ENCODE peak calls at places on chromosomes 7 and 10, in nine cellular contexts. One of them, this sample, is unnamed.
A peak's percentile ranks its signal among the peaks of the same experiment; 100 is the strongest.

GRCh38 chr7:16563281-16564022 is 36.8 kb downstream of the LRRC72 start:
- DNase-seq in activated naive CD4-positive, alpha-beta T cell treated with anti-CD3 and anti-CD28 coated beads, Interleukin-2, amount 10 ng/mL, durations not matched to agents 7 days and 5 days: no peak
- DNase-seq in nucleus accumbens: no peak
- DNase-seq in stimulated activated CD8-positive, alpha-beta memory T cell treated with anti-CD3 and anti-CD28 coated beads, Interleukin-7, amount 100 ng/mL, for 4 hours: no peak
- DNase-seq in CD4-positive, CD25-positive, alpha-beta regulatory T cell: peak; percentile 50
- DNase-seq in activated CD4-positive, alpha-beta T cell treated with anti-CD3 and anti-CD28 coated beads, Interleukin-2, amount 50 U/mL, for 48 hours: no peak
- DNase-seq in skeletal muscle cell: no peak
- DNase-seq in ACHN: peak; percentile 13
- DNase-seq in NCI-H1092: no peak
- DNase-seq in this sample: peak; percentile 2

GRCh38 chr10:13674645-13675588 is 88.2 kb downstream of the PRPF18 start:
- DNase-seq in activated naive CD4-positive, alpha-beta T cell treated with anti-CD3 and anti-CD28 coated beads, Interleukin-2, amount 10 ng/mL, durations not matched to agents 7 days and 5 days: no peak
- DNase-seq in nucleus accumbens: no peak
- DNase-seq in stimulated activated CD8-positive, alpha-beta memory T cell treated with anti-CD3 and anti-CD28 coated beads, Interleukin-7, amount 100 ng/mL, for 4 hours: no peak
- DNase-seq in CD4-positive, CD25-positive, alpha-beta regulatory T cell: no peak
- DNase-seq in activated CD4-positive, alpha-beta T cell treated with anti-CD3 and anti-CD28 coated beads, Interleukin-2, amount 50 U/mL, for 48 hours: no peak
- DNase-seq in skeletal muscle cell: no peak
- DNase-seq in ACHN: no peak
- DNase-seq in NCI-H1092: no peak
- DNase-seq in this sample: peak; percentile 70

GRCh38 chr7:20484366-20484765 is 131.1 kb upstream of the ABCB5 start:
- DNase-seq in activated naive CD4-positive, alpha-beta T cell treated with anti-CD3 and anti-CD28 coated beads, Interleukin-2, amount 10 ng/mL, durations not matched to agents 7 days and 5 days: no peak
- DNase-seq in nucleus accumbens: no peak
- DNase-seq in stimulated activated CD8-positive, alpha-beta memory T cell treated with anti-CD3 and anti-CD28 coated beads, Interleukin-7, amount 100 ng/mL, for 4 hours: no peak
- DNase-seq in CD4-positive, CD25-positive, alpha-beta regulatory T cell: no peak
- DNase-seq in activated CD4-positive, alpha-beta T cell treated with anti-CD3 and anti-CD28 coated beads, Interleukin-2, amount 50 U/mL, for 48 hours: no peak
- DNase-seq in skeletal muscle cell: no peak
- DNase-seq in ACHN: no peak
- DNase-seq in NCI-H1092: no peak
- DNase-seq in this sample: peak; percentile 12

GRCh38 chr10:101101488-101101887 is 29.6 kb upstream of the TLX1 start:
- DNase-seq in activated naive CD4-positive, alpha-beta T cell treated with anti-CD3 and anti-CD28 coated beads, Interleukin-2, amount 10 ng/mL, durations not matched to agents 7 days and 5 days: no peak
- DNase-seq in nucleus accumbens: no peak
- DNase-seq in stimulated activated CD8-positive, alpha-beta memory T cell treated with anti-CD3 and anti-CD28 coated beads, Interleukin-7, amount 100 ng/mL, for 4 hours: no peak
- DNase-seq in CD4-positive, CD25-positive, alpha-beta regulatory T cell: no peak
- DNase-seq in activated CD4-positive, alpha-beta T cell treated with anti-CD3 and anti-CD28 coated beads, Interleukin-2, amount 50 U/mL, for 48 hours: no peak
- DNase-seq in skeletal muscle cell: no peak
- DNase-seq in ACHN: no peak
- DNase-seq in NCI-H1092: no peak
- DNase-seq in this sample: no peak

GRCh38 chr7:77989981-77990566 is 191.5 kb downstream of the PHTF2 start:
- DNase-seq in activated naive CD4-positive, alpha-beta T cell treated with anti-CD3 and anti-CD28 coated beads, Interleukin-2, amount 10 ng/mL, durations not matched to agents 7 days and 5 days: peak; percentile 34
- DNase-seq in nucleus accumbens: no peak
- DNase-seq in stimulated activated CD8-positive, alpha-beta memory T cell treated with anti-CD3 and anti-CD28 coated beads, Interleukin-7, amount 100 ng/mL, for 4 hours: no peak
- DNase-seq in CD4-positive, CD25-positive, alpha-beta regulatory T cell: peak; percentile 16
- DNase-seq in activated CD4-positive, alpha-beta T cell treated with anti-CD3 and anti-CD28 coated beads, Interleukin-2, amount 50 U/mL, for 48 hours: peak; percentile 44
- DNase-seq in skeletal muscle cell: no peak
- DNase-seq in ACHN: peak; percentile 35
- DNase-seq in NCI-H1092: peak; percentile 1
- DNase-seq in this sample: no peak

GRCh38 chr7:153616808-153617207 is 435.4 kb upstream of the DPP6 start:
- DNase-seq in activated naive CD4-positive, alpha-beta T cell treated with anti-CD3 and anti-CD28 coated beads, Interleukin-2, amount 10 ng/mL, durations not matched to agents 7 days and 5 days: no peak
- DNase-seq in nucleus accumbens: no peak
- DNase-seq in stimulated activated CD8-positive, alpha-beta memory T cell treated with anti-CD3 and anti-CD28 coated beads, Interleukin-7, amount 100 ng/mL, for 4 hours: no peak
- DNase-seq in CD4-positive, CD25-positive, alpha-beta regulatory T cell: no peak
- DNase-seq in activated CD4-positive, alpha-beta T cell treated with anti-CD3 and anti-CD28 coated beads, Interleukin-2, amount 50 U/mL, for 48 hours: no peak
- DNase-seq in skeletal muscle cell: no peak
- DNase-seq in ACHN: no peak
- DNase-seq in NCI-H1092: no peak
- DNase-seq in this sample: peak; percentile 76

GRCh38 chr7:115678049-115678982 is 352.2 kb downstream of the TFEC start:
- DNase-seq in activated naive CD4-positive, alpha-beta T cell treated with anti-CD3 and anti-CD28 coated beads, Interleukin-2, amount 10 ng/mL, durations not matched to agents 7 days and 5 days: no peak
- DNase-seq in nucleus accumbens: no peak
- DNase-seq in stimulated activated CD8-positive, alpha-beta memory T cell treated with anti-CD3 and anti-CD28 coated beads, Interleukin-7, amount 100 ng/mL, for 4 hours: no peak
- DNase-seq in CD4-positive, CD25-positive, alpha-beta regulatory T cell: no peak
- DNase-seq in activated CD4-positive, alpha-beta T cell treated with anti-CD3 and anti-CD28 coated beads, Interleukin-2, amount 50 U/mL, for 48 hours: no peak
- DNase-seq in skeletal muscle cell: peak; percentile 22
- DNase-seq in ACHN: no peak
- DNase-seq in NCI-H1092: no peak
- DNase-seq in this sample: peak; percentile 12

GRCh38 chr10:36542493-36542892 is 582.9 kb upstream of the ANKRD30A start:
- DNase-seq in activated naive CD4-positive, alpha-beta T cell treated with anti-CD3 and anti-CD28 coated beads, Interleukin-2, amount 10 ng/mL, durations not matched to agents 7 days and 5 days: no peak
- DNase-seq in nucleus accumbens: no peak
- DNase-seq in stimulated activated CD8-positive, alpha-beta memory T cell treated with anti-CD3 and anti-CD28 coated beads, Interleukin-7, amount 100 ng/mL, for 4 hours: no peak
- DNase-seq in CD4-positive, CD25-positive, alpha-beta regulatory T cell: no peak
- DNase-seq in activated CD4-positive, alpha-beta T cell treated with anti-CD3 and anti-CD28 coated beads, Interleukin-2, amount 50 U/mL, for 48 hours: no peak
- DNase-seq in skeletal muscle cell: no peak
- DNase-seq in ACHN: no peak
- DNase-seq in NCI-H1092: no peak
- DNase-seq in this sample: peak; percentile 16

GRCh38 chr7:8938036-8938435 is 504.6 kb downstream of the NXPH1 start:
- DNase-seq in activated naive CD4-positive, alpha-beta T cell treated with anti-CD3 and anti-CD28 coated beads, Interleukin-2, amount 10 ng/mL, durations not matched to agents 7 days and 5 days: no peak
- DNase-seq in nucleus accumbens: no peak
- DNase-seq in stimulated activated CD8-positive, alpha-beta memory T cell treated with anti-CD3 and anti-CD28 coated beads, Interleukin-7, amount 100 ng/mL, for 4 hours: no peak
- DNase-seq in CD4-positive, CD25-positive, alpha-beta regulatory T cell: no peak
- DNase-seq in activated CD4-positive, alpha-beta T cell treated with anti-CD3 and anti-CD28 coated beads, Interleukin-2, amount 50 U/mL, for 48 hours: no peak
- DNase-seq in skeletal muscle cell: no peak
- DNase-seq in ACHN: no peak
- DNase-seq in NCI-H1092: peak; percentile 69
- DNase-seq in this sample: no peak

GRCh38 chr10:15571570-15571969 is 148.2 kb downstream of the ITGA8 start:
- DNase-seq in activated naive CD4-positive, alpha-beta T cell treated with anti-CD3 and anti-CD28 coated beads, Interleukin-2, amount 10 ng/mL, durations not matched to agents 7 days and 5 days: no peak
- DNase-seq in nucleus accumbens: no peak
- DNase-seq in stimulated activated CD8-positive, alpha-beta memory T cell treated with anti-CD3 and anti-CD28 coated beads, Interleukin-7, amount 100 ng/mL, for 4 hours: no peak
- DNase-seq in CD4-positive, CD25-positive, alpha-beta regulatory T cell: no peak
- DNase-seq in activated CD4-positive, alpha-beta T cell treated with anti-CD3 and anti-CD28 coated beads, Interleukin-2, amount 50 U/mL, for 48 hours: no peak
- DNase-seq in skeletal muscle cell: peak; percentile 69
- DNase-seq in ACHN: no peak
- DNase-seq in NCI-H1092: no peak
- DNase-seq in this sample: peak; percentile 67

GRCh38 chr7:150874401-150875198 is 22.3 kb downstream of the AOC1 start:
- DNase-seq in activated naive CD4-positive, alpha-beta T cell treated with anti-CD3 and anti-CD28 coated beads, Interleukin-2, amount 10 ng/mL, durations not matched to agents 7 days and 5 days: no peak
- DNase-seq in nucleus accumbens: no peak
- DNase-seq in stimulated activated CD8-positive, alpha-beta memory T cell treated with anti-CD3 and anti-CD28 coated beads, Interleukin-7, amount 100 ng/mL, for 4 hours: no peak
- DNase-seq in CD4-positive, CD25-positive, alpha-beta regulatory T cell: no peak
- DNase-seq in activated CD4-positive, alpha-beta T cell treated with anti-CD3 and anti-CD28 coated beads, Interleukin-2, amount 50 U/mL, for 48 hours: no peak
- DNase-seq in skeletal muscle cell: peak; percentile 97
- DNase-seq in ACHN: no peak
- DNase-seq in NCI-H1092: no peak
- DNase-seq in this sample: no peak

GRCh38 chr10:110498982-110499795 is 1.5 kb downstream of the DUSP5 start:
- DNase-seq in activated naive CD4-positive, alpha-beta T cell treated with anti-CD3 and anti-CD28 coated beads, Interleukin-2, amount 10 ng/mL, durations not matched to agents 7 days and 5 days: peak; percentile 69
- DNase-seq in nucleus accumbens: no peak
- DNase-seq in stimulated activated CD8-positive, alpha-beta memory T cell treated with anti-CD3 and anti-CD28 coated beads, Interleukin-7, amount 100 ng/mL, for 4 hours: no peak
- DNase-seq in CD4-positive, CD25-positive, alpha-beta regulatory T cell: peak; percentile 71
- DNase-seq in activated CD4-positive, alpha-beta T cell treated with anti-CD3 and anti-CD28 coated beads, Interleukin-2, amount 50 U/mL, for 48 hours: peak; percentile 65
- DNase-seq in skeletal muscle cell: peak; percentile 47
- DNase-seq in ACHN: peak; percentile 84
- DNase-seq in NCI-H1092: no peak
- DNase-seq in this sample: peak; percentile 81

GRCh38 chr10:80163741-80164341 is 31.3 kb downstream of the PLAC9 start:
- DNase-seq in activated naive CD4-positive, alpha-beta T cell treated with anti-CD3 and anti-CD28 coated beads, Interleukin-2, amount 10 ng/mL, durations not matched to agents 7 days and 5 days: no peak
- DNase-seq in nucleus accumbens: no peak
- DNase-seq in stimulated activated CD8-positive, alpha-beta memory T cell treated with anti-CD3 and anti-CD28 coated beads, Interleukin-7, amount 100 ng/mL, for 4 hours: no peak
- DNase-seq in CD4-positive, CD25-positive, alpha-beta regulatory T cell: no peak
- DNase-seq in activated CD4-positive, alpha-beta T cell treated with anti-CD3 and anti-CD28 coated beads, Interleukin-2, amount 50 U/mL, for 48 hours: no peak
- DNase-seq in skeletal muscle cell: peak; percentile 64
- DNase-seq in ACHN: peak; percentile 68
- DNase-seq in NCI-H1092: no peak
- DNase-seq in this sample: no peak

GRCh38 chr10:122112021-122112616 is 123.2 kb downstream of the TACC2 start:
- DNase-seq in activated naive CD4-positive, alpha-beta T cell treated with anti-CD3 and anti-CD28 coated beads, Interleukin-2, amount 10 ng/mL, durations not matched to agents 7 days and 5 days: no peak
- DNase-seq in nucleus accumbens: no peak
- DNase-seq in stimulated activated CD8-positive, alpha-beta memory T cell treated with anti-CD3 and anti-CD28 coated beads, Interleukin-7, amount 100 ng/mL, for 4 hours: no peak
- DNase-seq in CD4-positive, CD25-positive, alpha-beta regulatory T cell: no peak
- DNase-seq in activated CD4-positive, alpha-beta T cell treated with anti-CD3 and anti-CD28 coated beads, Interleukin-2, amount 50 U/mL, for 48 hours: no peak
- DNase-seq in skeletal muscle cell: no peak
- DNase-seq in ACHN: no peak
- DNase-seq in NCI-H1092: no peak
- DNase-seq in this sample: no peak

GRCh38 chr7:28723336-28723735 is 234.8 kb downstream of the TRIL start:
- DNase-seq in activated naive CD4-positive, alpha-beta T cell treated with anti-CD3 and anti-CD28 coated beads, Interleukin-2, amount 10 ng/mL, durations not matched to agents 7 days and 5 days: no peak
- DNase-seq in nucleus accumbens: peak; percentile 24
- DNase-seq in stimulated activated CD8-positive, alpha-beta memory T cell treated with anti-CD3 and anti-CD28 coated beads, Interleukin-7, amount 100 ng/mL, for 4 hours: no peak
- DNase-seq in CD4-positive, CD25-positive, alpha-beta regulatory T cell: no peak
- DNase-seq in activated CD4-positive, alpha-beta T cell treated with anti-CD3 and anti-CD28 coated beads, Interleukin-2, amount 50 U/mL, for 48 hours: no peak
- DNase-seq in skeletal muscle cell: no peak
- DNase-seq in ACHN: no peak
- DNase-seq in NCI-H1092: no peak
- DNase-seq in this sample: peak; percentile 68

GRCh38 chr10:68330852-68331454 is 911 bp upstream of the HNRNPH3 start:
- DNase-seq in activated naive CD4-positive, alpha-beta T cell treated with anti-CD3 and anti-CD28 coated beads, Interleukin-2, amount 10 ng/mL, durations not matched to agents 7 days and 5 days: peak; percentile 26
- DNase-seq in nucleus accumbens: peak; percentile 38
- DNase-seq in stimulated activated CD8-positive, alpha-beta memory T cell treated with anti-CD3 and anti-CD28 coated beads, Interleukin-7, amount 100 ng/mL, for 4 hours: no peak
- DNase-seq in CD4-positive, CD25-positive, alpha-beta regulatory T cell: no peak
- DNase-seq in activated CD4-positive, alpha-beta T cell treated with anti-CD3 and anti-CD28 coated beads, Interleukin-2, amount 50 U/mL, for 48 hours: peak; percentile 34
- DNase-seq in skeletal muscle cell: no peak
- DNase-seq in ACHN: peak; percentile 49
- DNase-seq in NCI-H1092: peak; percentile 10
- DNase-seq in this sample: peak; percentile 69

GRCh38 chr10:4981722-4982471 is 18.7 kb downstream of the AKR1C1 start:
- DNase-seq in activated naive CD4-positive, alpha-beta T cell treated with anti-CD3 and anti-CD28 coated beads, Interleukin-2, amount 10 ng/mL, durations not matched to agents 7 days and 5 days: no peak
- DNase-seq in nucleus accumbens: no peak
- DNase-seq in stimulated activated CD8-positive, alpha-beta memory T cell treated with anti-CD3 and anti-CD28 coated beads, Interleukin-7, amount 100 ng/mL, for 4 hours: no peak
- DNase-seq in CD4-positive, CD25-positive, alpha-beta regulatory T cell: peak; percentile 59
- DNase-seq in activated CD4-positive, alpha-beta T cell treated with anti-CD3 and anti-CD28 coated beads, Interleukin-2, amount 50 U/mL, for 48 hours: no peak
- DNase-seq in skeletal muscle cell: no peak
- DNase-seq in ACHN: peak; percentile 39
- DNase-seq in NCI-H1092: no peak
- DNase-seq in this sample: peak; percentile 77

GRCh38 chr7:116438274-116438673 is 61.3 kb upstream of the CAV2 start:
- DNase-seq in activated naive CD4-positive, alpha-beta T cell treated with anti-CD3 and anti-CD28 coated beads, Interleukin-2, amount 10 ng/mL, durations not matched to agents 7 days and 5 days: no peak
- DNase-seq in nucleus accumbens: no peak
- DNase-seq in stimulated activated CD8-positive, alpha-beta memory T cell treated with anti-CD3 and anti-CD28 coated beads, Interleukin-7, amount 100 ng/mL, for 4 hours: no peak
- DNase-seq in CD4-positive, CD25-positive, alpha-beta regulatory T cell: no peak
- DNase-seq in activated CD4-positive, alpha-beta T cell treated with anti-CD3 and anti-CD28 coated beads, Interleukin-2, amount 50 U/mL, for 48 hours: no peak
- DNase-seq in skeletal muscle cell: no peak
- DNase-seq in ACHN: peak; percentile 62
- DNase-seq in NCI-H1092: no peak
- DNase-seq in this sample: no peak

GRCh38 chr7:134908289-134908688 is 78.0 kb upstream of the AGBL3 start:
- DNase-seq in activated naive CD4-positive, alpha-beta T cell treated with anti-CD3 and anti-CD28 coated beads, Interleukin-2, amount 10 ng/mL, durations not matched to agents 7 days and 5 days: no peak
- DNase-seq in nucleus accumbens: no peak
- DNase-seq in stimulated activated CD8-positive, alpha-beta memory T cell treated with anti-CD3 and anti-CD28 coated beads, Interleukin-7, amount 100 ng/mL, for 4 hours: no peak
- DNase-seq in CD4-positive, CD25-positive, alpha-beta regulatory T cell: peak; percentile 43
- DNase-seq in activated CD4-positive, alpha-beta T cell treated with anti-CD3 and anti-CD28 coated beads, Interleukin-2, amount 50 U/mL, for 48 hours: no peak
- DNase-seq in skeletal muscle cell: no peak
- DNase-seq in ACHN: no peak
- DNase-seq in NCI-H1092: no peak
- DNase-seq in this sample: no peak

GRCh38 chr7:151051108-151051507 is 2.8 kb downstream of the ASIC3 start:
- DNase-seq in activated naive CD4-positive, alpha-beta T cell treated with anti-CD3 and anti-CD28 coated beads, Interleukin-2, amount 10 ng/mL, durations not matched to agents 7 days and 5 days: peak; percentile 83
- DNase-seq in nucleus accumbens: peak; percentile 17
- DNase-seq in stimulated activated CD8-positive, alpha-beta memory T cell treated with anti-CD3 and anti-CD28 coated beads, Interleukin-7, amount 100 ng/mL, for 4 hours: no peak
- DNase-seq in CD4-positive, CD25-positive, alpha-beta regulatory T cell: peak; percentile 76
- DNase-seq in activated CD4-positive, alpha-beta T cell treated with anti-CD3 and anti-CD28 coated beads, Interleukin-2, amount 50 U/mL, for 48 hours: peak; percentile 55
- DNase-seq in skeletal muscle cell: no peak
- DNase-seq in ACHN: peak; percentile 77
- DNase-seq in NCI-H1092: no peak
- DNase-seq in this sample: peak; percentile 93

GRCh38 chr10:18501198-18501597 is 150.2 kb downstream of the NSUN6 start:
- DNase-seq in activated naive CD4-positive, alpha-beta T cell treated with anti-CD3 and anti-CD28 coated beads, Interleukin-2, amount 10 ng/mL, durations not matched to agents 7 days and 5 days: no peak
- DNase-seq in nucleus accumbens: no peak
- DNase-seq in stimulated activated CD8-positive, alpha-beta memory T cell treated with anti-CD3 and anti-CD28 coated beads, Interleukin-7, amount 100 ng/mL, for 4 hours: no peak
- DNase-seq in CD4-positive, CD25-positive, alpha-beta regulatory T cell: peak; percentile 57
- DNase-seq in activated CD4-positive, alpha-beta T cell treated with anti-CD3 and anti-CD28 coated beads, Interleukin-2, amount 50 U/mL, for 48 hours: no peak
- DNase-seq in skeletal muscle cell: no peak
- DNase-seq in ACHN: peak; percentile 74
- DNase-seq in NCI-H1092: no peak
- DNase-seq in this sample: no peak

GRCh38 chr10:69721690-69722310 is 79.9 kb upstream of the COL13A1 start:
- DNase-seq in activated naive CD4-positive, alpha-beta T cell treated with anti-CD3 and anti-CD28 coated beads, Interleukin-2, amount 10 ng/mL, durations not matched to agents 7 days and 5 days: no peak
- DNase-seq in nucleus accumbens: no peak
- DNase-seq in stimulated activated CD8-positive, alpha-beta memory T cell treated with anti-CD3 and anti-CD28 coated beads, Interleukin-7, amount 100 ng/mL, for 4 hours: no peak
- DNase-seq in CD4-positive, CD25-positive, alpha-beta regulatory T cell: no peak
- DNase-seq in activated CD4-positive, alpha-beta T cell treated with anti-CD3 and anti-CD28 coated beads, Interleukin-2, amount 50 U/mL, for 48 hours: no peak
- DNase-seq in skeletal muscle cell: no peak
- DNase-seq in ACHN: no peak
- DNase-seq in NCI-H1092: no peak
- DNase-seq in this sample: peak; percentile 93

GRCh38 chr10:17005621-17006566 is 123.7 kb downstream of the CUBN start:
- DNase-seq in activated naive CD4-positive, alpha-beta T cell treated with anti-CD3 and anti-CD28 coated beads, Interleukin-2, amount 10 ng/mL, durations not matched to agents 7 days and 5 days: no peak
- DNase-seq in nucleus accumbens: no peak
- DNase-seq in stimulated activated CD8-positive, alpha-beta memory T cell treated with anti-CD3 and anti-CD28 coated beads, Interleukin-7, amount 100 ng/mL, for 4 hours: no peak
- DNase-seq in CD4-positive, CD25-positive, alpha-beta regulatory T cell: no peak
- DNase-seq in activated CD4-positive, alpha-beta T cell treated with anti-CD3 and anti-CD28 coated beads, Interleukin-2, amount 50 U/mL, for 48 hours: no peak
- DNase-seq in skeletal muscle cell: no peak
- DNase-seq in ACHN: no peak
- DNase-seq in NCI-H1092: no peak
- DNase-seq in this sample: no peak

GRCh38 chr10:129742742-129743550 is 221.1 kb downstream of the EBF3 start:
- DNase-seq in activated naive CD4-positive, alpha-beta T cell treated with anti-CD3 and anti-CD28 coated beads, Interleukin-2, amount 10 ng/mL, durations not matched to agents 7 days and 5 days: no peak
- DNase-seq in nucleus accumbens: no peak
- DNase-seq in stimulated activated CD8-positive, alpha-beta memory T cell treated with anti-CD3 and anti-CD28 coated beads, Interleukin-7, amount 100 ng/mL, for 4 hours: no peak
- DNase-seq in CD4-positive, CD25-positive, alpha-beta regulatory T cell: no peak
- DNase-seq in activated CD4-positive, alpha-beta T cell treated with anti-CD3 and anti-CD28 coated beads, Interleukin-2, amount 50 U/mL, for 48 hours: no peak
- DNase-seq in skeletal muscle cell: no peak
- DNase-seq in ACHN: no peak
- DNase-seq in NCI-H1092: no peak
- DNase-seq in this sample: no peak

GRCh38 chr10:110056822-110057221 is 49.0 kb downstream of the ADD3 start:
- DNase-seq in activated naive CD4-positive, alpha-beta T cell treated with anti-CD3 and anti-CD28 coated beads, Interleukin-2, amount 10 ng/mL, durations not matched to agents 7 days and 5 days: no peak
- DNase-seq in nucleus accumbens: no peak
- DNase-seq in stimulated activated CD8-positive, alpha-beta memory T cell treated with anti-CD3 and anti-CD28 coated beads, Interleukin-7, amount 100 ng/mL, for 4 hours: no peak
- DNase-seq in CD4-positive, CD25-positive, alpha-beta regulatory T cell: no peak
- DNase-seq in activated CD4-positive, alpha-beta T cell treated with anti-CD3 and anti-CD28 coated beads, Interleukin-2, amount 50 U/mL, for 48 hours: no peak
- DNase-seq in skeletal muscle cell: no peak
- DNase-seq in ACHN: no peak
- DNase-seq in NCI-H1092: no peak
- DNase-seq in this sample: no peak

GRCh38 chr7:82105463-82105862 is 335.6 kb upstream of the HGF start:
- DNase-seq in activated naive CD4-positive, alpha-beta T cell treated with anti-CD3 and anti-CD28 coated beads, Interleukin-2, amount 10 ng/mL, durations not matched to agents 7 days and 5 days: no peak
- DNase-seq in nucleus accumbens: no peak
- DNase-seq in stimulated activated CD8-positive, alpha-beta memory T cell treated with anti-CD3 and anti-CD28 coated beads, Interleukin-7, amount 100 ng/mL, for 4 hours: no peak
- DNase-seq in CD4-positive, CD25-positive, alpha-beta regulatory T cell: no peak
- DNase-seq in activated CD4-positive, alpha-beta T cell treated with anti-CD3 and anti-CD28 coated beads, Interleukin-2, amount 50 U/mL, for 48 hours: no peak
- DNase-seq in skeletal muscle cell: peak; percentile 59
- DNase-seq in ACHN: peak; percentile 49
- DNase-seq in NCI-H1092: no peak
- DNase-seq in this sample: no peak

GRCh38 chr10:94138391-94138790 is 144.7 kb downstream of the PLCE1 start:
- DNase-seq in activated naive CD4-positive, alpha-beta T cell treated with anti-CD3 and anti-CD28 coated beads, Interleukin-2, amount 10 ng/mL, durations not matched to agents 7 days and 5 days: no peak
- DNase-seq in nucleus accumbens: no peak
- DNase-seq in stimulated activated CD8-positive, alpha-beta memory T cell treated with anti-CD3 and anti-CD28 coated beads, Interleukin-7, amount 100 ng/mL, for 4 hours: no peak
- DNase-seq in CD4-positive, CD25-positive, alpha-beta regulatory T cell: no peak
- DNase-seq in activated CD4-positive, alpha-beta T cell treated with anti-CD3 and anti-CD28 coated beads, Interleukin-2, amount 50 U/mL, for 48 hours: no peak
- DNase-seq in skeletal muscle cell: no peak
- DNase-seq in ACHN: no peak
- DNase-seq in NCI-H1092: no peak
- DNase-seq in this sample: no peak

GRCh38 chr10:14126697-14127440 is 203.9 kb downstream of the FRMD4A start:
- DNase-seq in activated naive CD4-positive, alpha-beta T cell treated with anti-CD3 and anti-CD28 coated beads, Interleukin-2, amount 10 ng/mL, durations not matched to agents 7 days and 5 days: no peak
- DNase-seq in nucleus accumbens: no peak
- DNase-seq in stimulated activated CD8-positive, alpha-beta memory T cell treated with anti-CD3 and anti-CD28 coated beads, Interleukin-7, amount 100 ng/mL, for 4 hours: no peak
- DNase-seq in CD4-positive, CD25-positive, alpha-beta regulatory T cell: no peak
- DNase-seq in activated CD4-positive, alpha-beta T cell treated with anti-CD3 and anti-CD28 coated beads, Interleukin-2, amount 50 U/mL, for 48 hours: no peak
- DNase-seq in skeletal muscle cell: no peak
- DNase-seq in ACHN: peak; percentile 3
- DNase-seq in NCI-H1092: no peak
- DNase-seq in this sample: no peak

GRCh38 chr10:33005322-33006282 is 47.6 kb upstream of the ITGB1 start:
- DNase-seq in activated naive CD4-positive, alpha-beta T cell treated with anti-CD3 and anti-CD28 coated beads, Interleukin-2, amount 10 ng/mL, durations not matched to agents 7 days and 5 days: peak; percentile 38
- DNase-seq in nucleus accumbens: no peak
- DNase-seq in stimulated activated CD8-positive, alpha-beta memory T cell treated with anti-CD3 and anti-CD28 coated beads, Interleukin-7, amount 100 ng/mL, for 4 hours: no peak
- DNase-seq in CD4-positive, CD25-positive, alpha-beta regulatory T cell: peak; percentile 44
- DNase-seq in activated CD4-positive, alpha-beta T cell treated with anti-CD3 and anti-CD28 coated beads, Interleukin-2, amount 50 U/mL, for 48 hours: peak; percentile 55
- DNase-seq in skeletal muscle cell: peak; percentile 96
- DNase-seq in ACHN: peak; percentile 92
- DNase-seq in NCI-H1092: peak; percentile 6
- DNase-seq in this sample: peak; percentile 73

GRCh38 chr7:91582799-91583230 is 297.7 kb downstream of the MTERF1 start:
- DNase-seq in activated naive CD4-positive, alpha-beta T cell treated with anti-CD3 and anti-CD28 coated beads, Interleukin-2, amount 10 ng/mL, durations not matched to agents 7 days and 5 days: no peak
- DNase-seq in nucleus accumbens: no peak
- DNase-seq in stimulated activated CD8-positive, alpha-beta memory T cell treated with anti-CD3 and anti-CD28 coated beads, Interleukin-7, amount 100 ng/mL, for 4 hours: no peak
- DNase-seq in CD4-positive, CD25-positive, alpha-beta regulatory T cell: no peak
- DNase-seq in activated CD4-positive, alpha-beta T cell treated with anti-CD3 and anti-CD28 coated beads, Interleukin-2, amount 50 U/mL, for 48 hours: no peak
- DNase-seq in skeletal muscle cell: no peak
- DNase-seq in ACHN: no peak
- DNase-seq in NCI-H1092: no peak
- DNase-seq in this sample: no peak

GRCh38 chr7:44113764-44114354 is 9.5 kb downstream of the POLD2 start:
- DNase-seq in activated naive CD4-positive, alpha-beta T cell treated with anti-CD3 and anti-CD28 coated beads, Interleukin-2, amount 10 ng/mL, durations not matched to agents 7 days and 5 days: no peak
- DNase-seq in nucleus accumbens: no peak
- DNase-seq in stimulated activated CD8-positive, alpha-beta memory T cell treated with anti-CD3 and anti-CD28 coated beads, Interleukin-7, amount 100 ng/mL, for 4 hours: no peak
- DNase-seq in CD4-positive, CD25-positive, alpha-beta regulatory T cell: no peak
- DNase-seq in activated CD4-positive, alpha-beta T cell treated with anti-CD3 and anti-CD28 coated beads, Interleukin-2, amount 50 U/mL, for 48 hours: no peak
- DNase-seq in skeletal muscle cell: no peak
- DNase-seq in ACHN: no peak
- DNase-seq in NCI-H1092: no peak
- DNase-seq in this sample: no peak